ENCODE peak calls at places on chromosomes 6 and 20, in six cellular contexts. D is colonic mucosa, F is lower lobe of right lung, C is GM23338, E is WERI-Rb-1, B is endodermal cell. R is an unnamed sample.

GRCh38 chr6:132961122-132961521 is 146.8 kb downstream of the RPS12 start:
- DNase-seq in D (no peak), F (no peak), C (peak; percentile 10), E (no peak), B (no peak), R (peak; percentile 64)

GRCh38 chr6:7073810-7074525 is 33.8 kb upstream of the RREB1 start:
- DNase-seq in D (peak; percentile 30), F (peak; percentile 78), C (no peak), E (peak; percentile 6), B (no peak), R (no peak)

GRCh38 chr6:135576055-135576454 is 78.5 kb upstream of the AHI1 start:
- DNase-seq in D (no peak), F (no peak), C (no peak), E (no peak), B (no peak), R (no peak)

GRCh38 chr6:148195511-148195910 is 147.1 kb upstream of the SASH1 start:
- DNase-seq in D (no peak), F (no peak), C (no peak), E (no peak), B (no peak), R (no peak)

GRCh38 chr6:158313989-158314388 is 1.7 kb downstream of the TULP4 start:
- DNase-seq in D (no peak), F (peak; percentile 57), C (peak; percentile 24), E (peak; percentile 30), B (no peak), R (no peak)

GRCh38 chr6:23637296-23637695 is 488.7 kb upstream of the NRSN1 start:
- DNase-seq in D (no peak), F (no peak), C (no peak), E (no peak), B (no peak), R (no peak)

GRCh38 chr20:62060631-62061541 is 4.8 kb downstream of the TAF4 start:
- DNase-seq in D (no peak), F (no peak), C (no peak), E (no peak), B (no peak), R (no peak)

GRCh38 chr6:48766349-48766748 is 655.4 kb upstream of the PTCHD4 start:
- DNase-seq in D (peak; percentile 17), F (no peak), C (no peak), E (no peak), B (no peak), R (no peak)

GRCh38 chr6:101832371-101832770 is 438.9 kb downstream of the GRIK2 start:
- DNase-seq in D (no peak), F (no peak), C (no peak), E (no peak), B (no peak), R (no peak)

GRCh38 chr6:69489970-69490369 is 306.8 kb downstream of the LMBRD1 start:
- DNase-seq in D (no peak), F (no peak), C (no peak), E (no peak), B (no peak), R (no peak)

GRCh38 chr20:60108397-60108796 is 150.2 kb downstream of the CDH26 start:
- DNase-seq in D (no peak), F (no peak), C (no peak), E (no peak), B (no peak), R (no peak)

GRCh38 chr6:4864534-4864933 is 88.3 kb downstream of the CDYL start:
- DNase-seq in D (no peak), F (no peak), C (no peak), E (no peak), B (no peak), R (no peak)

GRCh38 chr6:17035257-17035757 is 66.5 kb upstream of the STMND1 start:
- DNase-seq in D (peak; percentile 30), F (no peak), C (no peak), E (no peak), B (no peak), R (no peak)

GRCh38 chr6:137862419-137863125 is 4.5 kb upstream of the TNFAIP3 start:
- DNase-seq in D (no peak), F (no peak), C (no peak), E (no peak), B (no peak), R (no peak)

GRCh38 chr6:44662461-44663121 is 275.1 kb downstream of the CDC5L start:
- DNase-seq in D (no peak), F (peak; percentile 61), C (peak; percentile 95), E (peak; percentile 56), B (peak; percentile 91), R (no peak)

GRCh38 chr20:51583499-51583898 is 41.0 kb upstream of the NFATC2 start:
- DNase-seq in D (no peak), F (no peak), C (peak; percentile 28), E (no peak), B (no peak), R (no peak)

GRCh38 chr6:169529931-169530761 is 171.7 kb downstream of the WDR27 start:
- DNase-seq in D (peak; percentile 23), F (peak; percentile 55), C (no peak), E (no peak), B (no peak), R (peak; percentile 50)

GRCh38 chr6:3162067-3162497 is 4.7 kb upstream of the TUBB2A start:
- DNase-seq in D (no peak), F (no peak), C (peak; percentile 26), E (no peak), B (peak; percentile 71), R (no peak)

GRCh38 chr20:60310551-60310950 is 352.3 kb downstream of the CDH26 start:
- DNase-seq in D (no peak), F (no peak), C (no peak), E (no peak), B (no peak), R (no peak)

GRCh38 chr6:62904687-62905086 is 306.6 kb upstream of the FKBP1C start:
- DNase-seq in D (no peak), F (no peak), C (peak; percentile 19), E (no peak), B (peak; percentile 58), R (no peak)

GRCh38 chr20:41423026-41423425 is 56.4 kb upstream of the EMILIN3 start:
- DNase-seq in D (no peak), F (no peak), C (no peak), E (no peak), B (no peak), R (no peak)

GRCh38 chr6:165894228-165894825 is 231.3 kb upstream of the PDE10A start:
- DNase-seq in D (no peak), F (no peak), C (no peak), E (no peak), B (no peak), R (no peak)

GRCh38 chr6:165889636-165890403 is 226.8 kb upstream of the PDE10A start:
- DNase-seq in D (no peak), F (no peak), C (peak; percentile 76), E (peak; percentile 21), B (peak; percentile 87), R (peak; percentile 63)

GRCh38 chr6:165891320-165891719 is 228.3 kb upstream of the PDE10A start:
- DNase-seq in D (no peak), F (no peak), C (peak; percentile 8), E (no peak), B (peak; percentile 68), R (no peak)

GRCh38 chr6:165893431-165893830 is 230.4 kb upstream of the PDE10A start:
- DNase-seq in D (no peak), F (no peak), C (no peak), E (no peak), B (no peak), R (no peak)

DNA sequence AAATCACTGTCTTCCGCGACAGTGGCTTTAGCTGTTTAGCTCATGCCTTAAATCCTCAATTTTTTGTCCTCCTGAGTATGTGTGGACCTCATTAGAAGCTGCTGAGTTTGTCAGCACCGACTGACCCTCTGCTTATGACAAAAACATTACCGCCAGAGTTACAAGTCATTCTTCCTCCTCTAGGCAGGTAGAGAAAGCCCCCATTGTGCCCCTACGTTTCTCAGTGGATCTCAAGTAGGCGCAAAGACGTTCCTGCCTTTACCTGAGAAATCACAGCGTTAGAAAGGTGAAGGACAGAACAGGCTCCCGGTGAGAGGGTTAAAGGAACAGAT is 227.3 kb upstream of the PDE10A start:
- DNase-seq in D (no peak), F (no peak), C (peak; percentile 10), E (no peak), B (peak; percentile 57), R (no peak)
- TF ChIP-seq CTCF in D (no peak), F (no peak), C (no peak), E (no peak), B (no peak), R (no peak)

DNA sequence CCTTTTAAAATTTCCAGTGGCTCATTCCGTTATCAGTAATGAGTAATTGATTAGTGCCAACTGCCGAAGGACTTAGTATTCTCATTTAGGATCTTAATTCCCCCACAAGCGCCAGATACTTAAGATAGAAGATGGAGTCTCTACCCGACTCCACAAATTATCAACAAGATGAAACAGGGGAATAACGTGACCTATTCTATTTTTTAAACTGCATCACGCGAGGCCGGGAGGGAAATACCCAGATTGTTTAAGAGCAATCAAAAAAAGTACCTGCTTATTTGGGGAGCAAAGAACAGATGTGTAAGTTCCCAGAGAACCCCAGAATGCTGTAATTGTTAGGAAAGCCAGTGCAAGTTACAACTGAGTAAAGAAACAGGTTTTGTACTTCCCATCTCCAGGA is 1.1 kb upstream of the MAP3K5 start:
- DNase-seq in D (no peak), F (no peak), C (no peak), E (no peak), B (no peak), R (no peak)
- H3K27ac ChIP-seq in D (peak overlapping the region; percentile 98), F (peak overlapping the region; percentile 98), C (no peak overlapping the region), E (peak overlapping the region; percentile 84), B (no peak overlapping the region), R (no peak overlapping the region)

DNA sequence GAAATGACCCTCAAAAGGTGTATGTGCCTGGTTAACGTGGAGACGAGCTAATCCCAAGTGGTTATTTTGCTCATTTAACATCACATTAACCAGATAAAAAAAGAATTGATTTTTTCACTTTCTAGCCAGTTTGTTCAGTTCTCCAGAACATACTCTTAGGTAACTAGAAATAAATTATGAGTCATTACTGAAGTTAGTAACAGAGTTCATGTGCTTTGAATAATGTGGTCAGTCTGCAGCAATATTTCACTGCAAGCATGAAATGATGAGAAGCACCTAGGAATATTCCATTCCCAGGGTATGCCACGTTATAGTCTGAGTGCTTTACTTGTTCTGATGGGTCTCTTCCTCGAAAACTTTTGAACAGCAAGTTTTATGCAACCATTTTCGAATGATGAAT is 138.3 kb upstream of the INSM1 start:
- DNase-seq in D (no peak), F (no peak), C (no peak), E (no peak), B (no peak), R (no peak)
- TF ChIP-seq CTCF in D (no peak), F (no peak), C (no peak), E (no peak), B (no peak), R (no peak)

DNA sequence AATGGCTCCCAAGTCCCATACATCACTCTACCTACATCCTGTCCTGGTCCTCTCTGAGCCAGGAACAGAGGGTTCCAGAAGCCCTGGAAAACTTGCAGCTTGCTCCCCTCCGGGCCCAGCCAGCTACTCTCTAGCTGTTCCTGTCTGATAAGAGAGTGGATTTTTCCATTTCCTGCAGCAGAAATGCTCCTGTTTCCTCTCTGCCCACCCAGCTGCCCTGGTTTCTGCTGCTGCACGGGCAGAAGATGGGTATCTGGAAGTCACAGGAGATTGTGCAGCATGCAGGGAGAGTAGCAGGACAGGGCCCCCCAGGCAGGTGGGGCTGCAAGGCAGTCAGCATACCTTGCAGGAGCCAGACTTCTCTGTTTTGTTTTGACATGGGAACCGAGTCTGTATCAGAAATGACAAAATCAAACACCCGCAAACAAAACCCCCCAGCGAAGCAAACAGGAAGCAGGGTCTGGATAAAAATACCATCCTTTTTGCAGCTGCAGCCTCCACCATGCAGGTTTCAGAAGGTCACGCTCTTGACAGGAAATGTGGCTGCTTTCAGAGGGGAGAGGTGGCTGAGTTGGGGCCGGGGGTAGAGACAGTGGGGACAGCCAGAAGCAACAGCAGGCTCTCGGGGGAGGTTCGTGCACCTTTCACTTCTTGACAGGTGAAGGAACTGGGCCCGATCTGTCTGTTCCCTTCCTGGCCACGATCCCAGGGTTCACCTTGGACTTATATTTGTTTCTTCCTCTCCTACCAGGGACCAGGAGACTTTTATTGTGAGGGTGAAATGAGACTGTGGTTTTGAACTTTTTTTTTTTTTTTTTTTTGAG is 50.8 kb upstream of the FAM83D start:
- DNase-seq in D (peak; percentile 41), F (no peak), C (no peak), E (no peak), B (no peak), R (no peak)
- H3K27ac ChIP-seq in D (peak overlapping the region; percentile 52), F (peak overlapping the region; percentile 70), C (no peak overlapping the region), E (no peak overlapping the region), B (no peak overlapping the region), R (no peak overlapping the region)